ENCODE peak calls at places on chromosome 7, in eight cellular contexts. B is ovary, H is GM10248, N is right lobe of liver, V is fibroblast of pulmonary artery, O is GM23338, G is fibroblast of lung, D is neural crest cell. C is an unnamed sample.

GRCh38 chr7:154676422-154677073 is 326.4 kb downstream of the PAXIP1 start:
- DNase-seq in B (no peak), H (no peak), N (no peak), V (no peak), O (no peak), G (no peak), D (no peak), C (no peak)

GRCh38 chr7:64888901-64889685 is 14.0 kb upstream of the ZNF273 start:
- DNase-seq in B (no peak), H (no peak), N (peak), V (no peak), O (peak), G (no peak), D (no peak), C (peak)

GRCh38 chr7:51366930-51367613 is 50.5 kb upstream of the COBL start:
- DNase-seq in B (peak), H (peak), N (no peak), V (peak), O (peak), G (peak), D (peak), C (peak)

GRCh38 chr7:44151679-44152355 is 10.7 kb upstream of the MYL7 start:
- DNase-seq in B (no peak), H (no peak), N (no peak), V (no peak), O (no peak), G (no peak), D (no peak), C (no peak)

GRCh38 chr7:25037325-25037724 is 57.3 kb upstream of the OSBPL3 start:
- DNase-seq in B (no peak), H (no peak), N (no peak), V (peak), O (no peak), G (no peak), D (no peak), C (no peak)

GRCh38 chr7:114789942-114790341 is 132.0 kb upstream of the MDFIC start:
- DNase-seq in B (no peak), H (no peak), N (no peak), V (peak), O (no peak), G (peak), D (no peak), C (no peak)

GRCh38 chr7:45920543-45921380 is at the start of gene IGFBP3:
- DNase-seq in B (peak), H (no peak), N (peak), V (peak), O (peak), G (peak), D (peak), C (no peak)

GRCh38 chr7:69184339-69184738 is 413.9 kb upstream of the AUTS2 start:
- DNase-seq in B (no peak), H (no peak), N (no peak), V (no peak), O (no peak), G (peak), D (no peak), C (no peak)

GRCh38 chr7:51175316-51175991 is 141.2 kb downstream of the COBL start:
- DNase-seq in B (no peak), H (no peak), N (no peak), V (no peak), O (peak), G (no peak), D (no peak), C (no peak)

GRCh38 chr7:157652954-157653826 is 316.4 kb downstream of the DNAJB6 start:
- DNase-seq in B (no peak), H (no peak), N (no peak), V (no peak), O (no peak), G (no peak), D (no peak), C (no peak)

GRCh38 chr7:138169441-138169851 is 93.2 kb downstream of the AKR1D1 start:
- DNase-seq in B (no peak), H (no peak), N (no peak), V (no peak), O (peak), G (peak), D (no peak), C (no peak)

GRCh38 chr7:468681-469590 is 50.7 kb downstream of the PDGFA start:
- DNase-seq in B (no peak), H (no peak), N (no peak), V (peak), O (no peak), G (peak), D (no peak), C (peak)

GRCh38 chr7:69359003-69359555 is 239.2 kb upstream of the AUTS2 start:
- DNase-seq in B (no peak), H (no peak), N (no peak), V (no peak), O (no peak), G (peak), D (no peak), C (no peak)

GRCh38 chr7:98051118-98051744 is 55.4 kb upstream of the LMTK2 start:
- DNase-seq in B (no peak), H (no peak), N (no peak), V (no peak), O (peak), G (no peak), D (no peak), C (peak)

GRCh38 chr7:69399038-69399800 is 199.1 kb upstream of the AUTS2 start:
- DNase-seq in B (no peak), H (no peak), N (no peak), V (no peak), O (peak), G (peak), D (no peak), C (no peak)

GRCh38 chr7:37832194-37832593 is 16.2 kb upstream of the NME8 start:
- DNase-seq in B (peak), H (peak), N (peak), V (peak), O (no peak), G (peak), D (no peak), C (peak)

GRCh38 chr7:100706672-100707311 is 871 bp downstream of the POP7 start:
- DNase-seq in B (peak), H (no peak), N (peak), V (no peak), O (peak), G (no peak), D (no peak), C (no peak)

GRCh38 chr7:140562921-140563600 is 77.6 kb downstream of the DENND2A start:
- DNase-seq in B (no peak), H (no peak), N (no peak), V (no peak), O (peak), G (peak), D (no peak), C (no peak)

GRCh38 chr7:131897790-131898165 is 341.4 kb upstream of the PODXL start:
- DNase-seq in B (no peak), H (no peak), N (no peak), V (no peak), O (no peak), G (no peak), D (no peak), C (no peak)

DNA sequence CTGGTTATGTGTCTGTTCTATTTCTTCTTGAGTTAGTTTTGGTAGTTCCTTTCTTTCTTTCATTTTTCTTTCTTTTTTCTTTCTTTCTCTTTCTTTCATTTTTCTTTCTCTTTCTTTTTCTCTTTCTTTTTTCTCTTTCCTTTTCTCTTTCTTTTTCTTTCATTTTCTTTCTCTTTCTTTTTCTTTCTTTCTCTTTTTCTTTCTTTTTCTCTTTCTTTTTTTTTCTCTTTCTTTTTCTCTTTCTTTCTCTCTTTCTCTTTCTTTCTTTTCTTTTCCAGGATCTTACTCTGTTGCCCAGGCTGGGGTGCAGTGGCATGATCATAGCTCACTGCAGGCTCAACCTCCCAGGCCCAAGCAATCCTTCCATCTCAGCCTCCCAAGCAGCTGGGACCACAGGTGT is 20.4 kb upstream of the RHBDD2 start:
- DNase-seq in B (no peak), H (no peak), N (no peak), V (no peak), O (no peak), G (no peak), D (no peak), C (no peak)
- TF ChIP-seq CTCF in B (no peak), H (no peak), N (no peak), V (no peak), O (no peak), G (no peak), D (no peak), C (peak)

GRCh38 chr7:82020076-82020475 is 250.2 kb upstream of the HGF start:
- DNase-seq in B (no peak), H (no peak), N (no peak), V (no peak), O (no peak), G (peak), D (no peak), C (no peak)

GRCh38 chr7:82019538-82019937 is 249.7 kb upstream of the HGF start:
- DNase-seq in B (no peak), H (no peak), N (no peak), V (no peak), O (no peak), G (peak), D (no peak), C (no peak)

GRCh38 chr7:82018226-82018625 is 248.4 kb upstream of the HGF start:
- DNase-seq in B (no peak), H (no peak), N (no peak), V (peak), O (no peak), G (no peak), D (no peak), C (no peak)

GRCh38 chr7:82015751-82016150 is 245.9 kb upstream of the HGF start:
- DNase-seq in B (no peak), H (no peak), N (no peak), V (no peak), O (no peak), G (peak), D (no peak), C (no peak)

DNA sequence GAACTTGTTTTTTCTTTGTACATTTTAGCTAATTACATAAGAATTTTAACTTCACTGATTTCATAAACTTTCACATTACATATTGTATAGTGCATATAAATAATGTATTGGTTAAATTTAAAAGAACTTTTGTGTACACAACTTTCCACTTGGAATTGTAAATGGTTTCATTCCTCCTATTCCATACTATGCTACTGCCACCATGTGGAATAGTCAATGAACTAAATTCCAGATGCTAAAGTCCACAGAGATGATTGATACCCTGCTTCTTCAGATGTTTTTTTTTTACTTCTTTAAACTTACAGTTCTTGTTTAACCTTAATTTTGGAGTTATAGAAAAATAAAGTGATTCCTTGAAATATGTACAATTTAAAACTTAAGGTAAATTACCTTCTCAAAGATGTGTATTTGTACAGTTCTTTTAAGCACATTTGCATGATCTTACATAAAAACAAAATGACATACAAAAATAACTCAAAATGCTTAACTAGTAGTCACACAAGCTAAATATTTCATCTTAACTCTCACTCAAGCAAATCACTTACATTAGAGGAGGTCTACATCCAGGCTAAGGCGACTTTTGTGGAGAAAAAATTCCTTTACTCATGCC is 247.6 kb upstream of the HGF start:
- DNase-seq in B (no peak), H (no peak), N (no peak), V (peak), O (peak), G (peak), D (no peak), C (no peak)
- TF ChIP-seq CTCF in B (no peak), H (peak), N (peak), V (peak), O (peak), G (peak), D (peak), C (no peak)

GRCh38 chr7:30561389-30561788 is 33.3 kb upstream of the GARS1 start:
- DNase-seq in B (no peak), H (no peak), N (no peak), V (no peak), O (no peak), G (no peak), D (no peak), C (no peak)

GRCh38 chr7:30564243-30564892 is 30.3 kb upstream of the GARS1 start:
- DNase-seq in B (peak), H (peak), N (peak), V (peak), O (peak), G (peak), D (peak), C (peak)

GRCh38 chr7:30563326-30563942 is 31.2 kb upstream of the GARS1 start:
- DNase-seq in B (no peak), H (no peak), N (no peak), V (no peak), O (no peak), G (peak), D (no peak), C (no peak)

GRCh38 chr7:30562909-30563308 is 31.8 kb upstream of the GARS1 start:
- DNase-seq in B (no peak), H (no peak), N (no peak), V (peak), O (no peak), G (peak), D (no peak), C (no peak)

DNA sequence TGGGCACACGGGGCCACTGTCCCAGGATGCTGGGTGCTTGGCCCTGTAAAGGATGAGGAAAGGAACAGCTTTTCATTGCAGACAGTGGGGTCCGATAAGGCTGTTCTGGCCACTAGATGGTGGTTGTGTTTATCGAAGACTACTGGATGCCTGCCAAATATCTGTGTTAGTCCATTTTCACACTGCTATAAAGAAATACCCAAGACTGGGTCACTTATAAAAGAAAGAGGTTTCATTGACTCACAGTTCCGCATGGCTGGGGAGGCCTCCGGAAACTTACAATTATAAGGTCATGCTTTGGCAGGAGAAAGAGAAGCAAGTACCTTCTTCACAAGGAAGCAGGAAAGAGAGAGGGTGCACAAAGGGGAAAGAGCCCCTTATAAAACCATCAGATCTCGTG is 32.2 kb upstream of the GARS1 start:
- DNase-seq in B (no peak), H (no peak), N (no peak), V (peak), O (no peak), G (peak), D (no peak), C (no peak)
- TF ChIP-seq CTCF in B (no peak), H (no peak), N (no peak), V (peak), O (no peak), G (peak), D (no peak), C (no peak)

DNA sequence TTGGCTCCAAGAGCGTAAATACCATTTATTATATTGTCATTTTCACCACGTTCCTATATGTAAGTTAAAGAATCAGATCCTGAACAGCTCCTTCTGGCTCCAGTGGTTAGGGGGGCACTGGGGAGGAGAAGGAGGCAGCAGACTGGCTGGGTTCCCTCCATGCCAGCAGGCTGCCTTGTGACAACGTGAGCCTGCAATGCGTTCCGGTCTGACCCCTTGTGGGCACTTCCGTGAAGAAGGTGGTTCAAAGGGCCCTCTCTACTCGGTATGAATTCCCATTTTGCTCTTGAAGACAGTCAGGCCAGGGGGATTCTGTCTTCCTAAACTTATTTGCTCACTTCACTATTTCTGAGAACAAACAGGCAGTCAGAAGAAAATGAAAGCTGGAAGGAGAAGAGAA is 253.4 kb downstream of the BMPER start:
- DNase-seq in B (no peak), H (no peak), N (peak), V (peak), O (peak), G (no peak), D (no peak), C (no peak)
- TF ChIP-seq CTCF in B (no peak), H (no peak), N (no peak), V (peak), O (peak), G (peak), D (peak), C (no peak)

GRCh38 chr7:42186181-42186580 is 50.8 kb downstream of the GLI3 start:
- DNase-seq in B (no peak), H (no peak), N (no peak), V (no peak), O (peak), G (no peak), D (peak), C (no peak)
- TF ChIP-seq CTCF in B (no peak), H (no peak), N (peak), V (peak), O (peak), G (peak), D (peak), C (peak)

DNA sequence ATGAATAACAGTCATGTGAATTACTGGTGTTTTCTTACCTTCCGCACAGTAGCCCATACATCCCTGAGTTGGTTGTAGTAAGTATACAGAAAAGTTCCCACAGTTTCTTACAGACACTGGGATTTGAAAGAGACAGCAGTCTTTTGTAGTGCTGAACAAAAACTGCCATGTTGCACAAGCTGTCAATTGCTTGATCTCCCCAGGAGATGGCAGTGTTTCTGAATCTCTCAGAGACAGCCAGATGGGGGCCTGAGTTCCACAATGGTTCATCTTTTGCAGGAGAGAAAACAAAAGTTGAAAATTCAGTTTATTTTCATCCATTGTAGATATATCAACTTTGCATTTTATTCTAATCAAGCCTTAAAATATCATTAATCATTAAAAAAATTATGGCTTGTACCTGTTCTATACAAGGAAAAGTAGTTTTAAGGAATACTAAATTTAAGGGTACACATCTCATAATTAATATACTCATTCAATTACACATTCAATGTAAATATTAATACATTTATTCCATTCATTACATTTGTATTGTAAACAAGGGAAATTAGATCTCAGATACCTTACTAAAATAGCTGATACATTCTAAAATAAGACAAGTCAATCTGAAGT is 14.5 kb downstream of the VWDE start:
- DNase-seq in B (no peak), H (peak), N (no peak), V (peak), O (peak), G (peak), D (peak), C (peak)
- TF ChIP-seq CTCF in B (no peak), H (peak), N (peak), V (peak), O (peak), G (peak), D (peak), C (peak)

DNA sequence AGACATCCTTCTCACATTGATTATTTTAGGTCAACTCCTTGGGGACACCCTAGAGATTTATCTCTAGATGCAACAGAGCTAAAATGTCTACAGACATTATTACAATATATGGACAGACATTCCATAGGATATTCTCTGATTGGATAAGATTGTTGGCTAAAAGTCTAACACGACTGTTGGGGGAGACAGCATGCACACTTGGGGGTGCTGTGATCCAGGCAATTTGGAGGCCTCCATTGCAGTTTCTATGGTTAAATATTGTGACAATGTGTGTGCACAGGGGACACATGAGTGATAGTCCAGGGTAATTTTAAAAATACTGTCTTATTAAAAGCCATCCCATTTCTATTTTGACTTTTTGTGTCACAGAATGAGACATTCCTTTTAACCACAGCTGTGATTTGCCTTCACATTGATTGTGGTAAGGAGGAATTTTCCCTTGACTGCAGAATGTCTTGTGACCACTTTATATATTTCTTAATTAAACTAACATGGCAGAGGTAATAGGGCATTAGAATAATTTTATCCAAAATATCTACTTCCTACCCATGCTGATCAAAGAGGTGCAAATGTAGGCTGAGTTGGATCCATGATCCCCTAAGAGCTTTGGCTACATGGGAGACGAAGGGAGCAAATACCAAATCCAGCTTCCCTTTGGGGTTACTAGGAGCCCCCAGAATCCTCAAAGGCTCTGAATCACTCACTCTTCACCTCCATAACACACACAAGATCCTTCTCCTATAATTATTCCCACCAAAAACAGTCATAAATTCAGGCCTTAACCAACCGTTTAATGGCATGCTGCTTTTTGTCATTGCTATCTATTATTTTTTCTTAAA is 7.3 kb downstream of the TFPI2 start:
- DNase-seq in B (no peak), H (no peak), N (no peak), V (peak), O (no peak), G (peak), D (no peak), C (no peak)
- TF ChIP-seq CTCF in B (no peak), H (no peak), N (no peak), V (no peak), O (no peak), G (no peak), D (no peak), C (no peak)